ENCODE peak calls at places on chromosome 1, in ten cellular contexts. A is astrocyte of the spinal cord, D is endothelial cell, V is B cell, M is lower leg skin, E is progenitor cell of endocrine pancreas, F is GM13976, U is uterus, P is A549, C is GM10248. J is an unnamed sample.

GRCh38 chr1:205774277-205775014 is 836 bp downstream of the RAB29 start:
- DNase-seq in C (peak), U (no peak), V (peak), A (no peak), E (no peak), D (peak), P (no peak), M (no peak), F (peak), J (peak)

GRCh38 chr1:13228343-13228781 is 2.4 kb upstream of the PRAMEF18 start:
- DNase-seq in P (no peak), F (no peak), M (no peak), E (peak), U (no peak), C (peak), A (no peak), D (no peak), V (peak), J (peak)

GRCh38 chr1:19156676-19157075 is 53.4 kb downstream of the UBR4 start:
- DNase-seq in E (no peak), A (peak), V (no peak), F (no peak), U (peak), D (peak), C (no peak), M (peak), P (no peak), J (no peak)

GRCh38 chr1:112770724-112771123 is 55.6 kb upstream of the PPM1J start:
- DNase-seq in P (no peak), E (no peak), F (no peak), U (no peak), A (no peak), V (no peak), C (no peak), M (no peak), D (no peak), J (no peak)

GRCh38 chr1:36034692-36035091 is 49.2 kb upstream of the TEKT2 start:
- DNase-seq in V (no peak), E (no peak), U (no peak), A (peak), F (no peak), M (no peak), D (no peak), P (peak), C (no peak), J (no peak)

GRCh38 chr1:169160845-169161511 is 54.5 kb downstream of the ATP1B1 start:
- DNase-seq in E (no peak), P (no peak), A (peak), D (no peak), F (no peak), M (no peak), C (no peak), U (peak), V (no peak), J (no peak)

GRCh38 chr1:19096036-19096833 is 113.8 kb downstream of the UBR4 start:
- DNase-seq in C (no peak), V (no peak), U (no peak), P (peak), E (peak), D (peak), F (no peak), A (no peak), M (no peak), J (peak)

GRCh38 chr1:33152685-33153432 is 29.0 kb downstream of the TRIM62 start:
- DNase-seq in C (no peak), U (peak), A (peak), E (no peak), D (no peak), V (no peak), F (peak), M (peak), P (no peak), J (no peak)

GRCh38 chr1:209886219-209886536 is 51.8 kb upstream of the SYT14 start:
- DNase-seq in M (no peak), C (no peak), E (no peak), V (no peak), D (no peak), A (no peak), U (no peak), F (no peak), P (no peak), J (no peak)
- TF ChIP-seq CTCF in M (no peak), C (no peak), E (no peak), V (no peak), D (no peak), A (peak), U (no peak), F (no peak), P (peak), J (no peak)

DNA sequence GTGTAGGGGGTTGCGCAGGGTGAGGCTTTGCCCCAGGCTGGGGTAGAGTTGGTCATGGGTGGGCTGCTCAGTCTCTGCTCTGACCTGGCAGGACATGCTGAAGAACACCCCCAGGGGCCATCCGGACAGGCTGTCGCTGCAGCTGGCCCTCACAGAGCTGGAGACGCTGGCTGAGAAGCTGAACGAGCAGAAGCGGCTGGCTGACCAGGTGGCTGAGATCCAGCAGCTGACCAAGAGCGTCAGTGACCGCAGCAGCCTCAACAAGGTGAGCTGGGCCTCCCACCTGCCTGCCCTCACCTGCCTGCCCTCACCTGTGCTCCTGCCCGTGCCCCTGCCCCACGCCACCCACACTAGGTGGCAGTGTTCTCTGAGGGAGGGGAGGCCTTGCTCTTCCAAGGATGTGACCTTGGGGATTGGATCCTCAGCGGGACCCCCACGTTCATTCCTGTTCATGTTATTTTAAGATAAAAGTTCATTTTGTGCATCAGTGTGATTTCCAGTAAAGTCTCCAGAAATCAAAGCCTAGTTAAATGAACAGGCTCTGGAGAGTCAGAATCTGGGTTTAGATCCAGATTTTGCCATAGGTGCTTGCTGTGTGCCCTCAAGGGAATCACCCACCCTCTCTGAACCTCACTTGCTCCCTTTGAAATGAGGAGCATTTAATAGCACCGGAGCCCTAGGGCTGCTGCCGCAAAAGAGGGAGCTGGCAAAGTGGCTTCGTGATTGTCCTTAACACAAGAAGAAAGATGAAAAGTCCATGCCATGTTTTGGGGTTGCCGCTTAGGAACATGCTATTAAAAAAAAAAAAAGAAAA is 87.9 kb downstream of the ARHGEF10L start:
- DNase-seq in M (no peak), V (no peak), E (no peak), U (no peak), C (no peak), D (no peak), A (no peak), F (no peak), P (no peak), J (no peak)
- TF ChIP-seq CTCF in M (no peak), V (no peak), E (no peak), U (no peak), C (no peak), D (no peak), A (no peak), F (no peak), P (no peak), J (no peak)

GRCh38 chr1:207823880-207824566 is 72.2 kb downstream of the CD46 start:
- DNase-seq in P (peak), M (peak), F (peak), E (peak), C (peak), D (peak), V (peak), U (peak), A (peak), J (peak)
- TF ChIP-seq CTCF in P (peak), M (no peak), F (no peak), E (peak), C (peak), D (no peak), V (peak), U (peak), A (peak), J (peak)

GRCh38 chr1:175168782-175169181 is 23.8 kb downstream of the KIAA0040 start:
- DNase-seq in P (no peak), M (no peak), U (no peak), D (no peak), C (no peak), E (no peak), F (no peak), V (no peak), A (no peak), J (no peak)
- TF ChIP-seq CTCF in P (no peak), M (no peak), U (no peak), D (no peak), C (no peak), E (no peak), F (no peak), V (no peak), A (no peak), J (no peak)

DNA sequence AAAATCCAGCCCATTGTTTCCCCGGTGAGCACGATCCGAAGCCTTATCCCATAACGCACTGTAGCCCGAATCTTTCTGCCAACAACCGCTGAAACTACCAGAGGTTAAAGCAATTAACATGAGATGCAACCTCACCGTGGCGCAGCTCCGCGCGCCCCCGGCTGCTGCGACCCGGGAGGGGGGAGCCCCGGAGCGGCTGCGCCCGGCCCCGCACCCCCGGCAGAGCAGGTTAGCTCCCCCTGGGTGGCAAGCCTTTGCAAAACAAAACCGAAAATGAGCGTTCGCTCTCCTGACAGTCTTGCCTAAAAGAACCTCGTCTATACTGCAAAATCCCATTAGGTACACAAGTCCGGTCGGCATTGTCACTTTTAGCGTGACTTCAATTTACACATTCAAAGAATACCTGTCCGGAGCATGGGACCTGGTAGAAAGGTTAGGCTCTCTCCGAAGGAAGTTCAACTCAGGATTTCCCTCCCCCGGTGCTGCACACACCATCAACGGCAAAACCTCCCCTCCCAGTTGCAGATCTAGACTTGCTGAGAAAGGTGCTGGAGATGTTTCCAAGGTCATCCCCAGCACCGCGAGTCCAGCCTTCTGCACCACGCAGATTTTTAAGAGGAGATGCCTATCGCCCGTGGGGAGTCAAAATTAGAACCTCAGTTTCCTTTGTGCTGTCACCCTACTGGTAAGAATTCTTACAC is 107.5 kb downstream of the ZNF281 start:
- DNase-seq in F (peak), E (peak), D (peak), M (no peak), U (no peak), C (peak), P (peak), V (peak), A (peak), J (peak)
- TF ChIP-seq CTCF in F (no peak), E (peak), D (no peak), M (no peak), U (no peak), C (peak), P (peak), V (peak), A (no peak), J (no peak)

DNA sequence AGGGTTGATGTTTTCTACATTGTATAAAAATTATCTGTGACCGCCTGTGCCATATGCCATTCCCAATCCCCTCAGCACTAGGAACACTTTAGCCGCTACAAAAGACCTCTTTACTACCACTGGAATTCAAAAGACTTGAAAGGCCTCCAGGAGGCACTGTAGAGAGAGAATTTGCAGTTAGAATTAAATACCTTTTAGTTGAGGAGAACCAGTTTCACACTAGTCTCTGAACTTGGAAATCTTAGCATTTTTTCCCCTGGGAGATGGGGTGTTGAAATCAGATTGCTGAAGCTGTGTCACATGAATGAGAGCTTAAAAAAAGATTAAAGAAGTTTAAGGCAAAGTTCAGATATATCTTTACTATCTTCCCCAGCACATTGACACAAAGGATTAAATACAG is 291.0 kb downstream of the ADGRL2 start:
- DNase-seq in V (no peak), F (no peak), P (no peak), D (no peak), M (no peak), E (no peak), U (no peak), C (no peak), A (no peak), J (no peak)
- TF ChIP-seq CTCF in V (no peak), F (peak), P (no peak), D (no peak), M (no peak), E (no peak), U (no peak), C (no peak), A (no peak), J (no peak)

GRCh38 chr1:68384321-68384813 is 65.4 kb downstream of the RPE65 start:
- DNase-seq in C (no peak), U (peak), M (peak), D (no peak), A (peak), F (no peak), V (no peak), E (no peak), P (peak), J (no peak)
- TF ChIP-seq CTCF in C (no peak), U (peak), M (no peak), D (no peak), A (peak), F (no peak), V (no peak), E (no peak), P (peak), J (no peak)

GRCh38 chr1:210850556-210850955 is 283.4 kb downstream of the KCNH1 start:
- DNase-seq in E (no peak), M (no peak), D (no peak), P (no peak), U (no peak), A (no peak), F (no peak), V (no peak), C (no peak), J (no peak)
- TF ChIP-seq CTCF in E (no peak), M (no peak), D (no peak), P (no peak), U (no peak), A (no peak), F (no peak), V (no peak), C (no peak), J (no peak)

J was measured in activated CD8-positive, alpha-beta T cell treated with anti-CD3 and anti-CD28 coated beads for 36 hours.